ENCODE peak calls at places on chromosomes 11 and 22, in seven cellular contexts. One of them, this sample, is unnamed.
A peak's percentile ranks its signal among the peaks of the same experiment; 100 is the strongest.

GRCh38 chr22:39361495-39361894 is 11.7 kb downstream of the SYNGR1 start:
- DNase-seq in GM04504: no peak
- DNase-seq in cardiac fibroblast: no peak
- DNase-seq in B cell: peak; percentile 34
- DNase-seq in HEK293T: no peak
- DNase-seq in hippocampal formation: no peak
- DNase-seq in T-helper 1 cell: no peak
- DNase-seq in this sample: no peak

GRCh38 chr11:93487032-93487483 is 56.1 kb downstream of the SMCO4 start:
- DNase-seq in GM04504: no peak
- DNase-seq in cardiac fibroblast: no peak
- DNase-seq in B cell: no peak
- DNase-seq in HEK293T: peak; percentile 15
- DNase-seq in hippocampal formation: no peak
- DNase-seq in T-helper 1 cell: no peak
- DNase-seq in this sample: peak; percentile 61

GRCh38 chr11:2530855-2531200 is 86.0 kb downstream of the KCNQ1 start:
- DNase-seq in GM04504: no peak
- DNase-seq in cardiac fibroblast: no peak
- DNase-seq in B cell: no peak
- DNase-seq in HEK293T: no peak
- DNase-seq in hippocampal formation: no peak
- DNase-seq in T-helper 1 cell: no peak
- DNase-seq in this sample: peak; percentile 34

GRCh38 chr11:118897721-118898310 is 14.1 kb downstream of the CXCR5 start:
- DNase-seq in GM04504: no peak
- DNase-seq in cardiac fibroblast: no peak
- DNase-seq in B cell: peak; percentile 18
- DNase-seq in HEK293T: no peak
- DNase-seq in hippocampal formation: no peak
- DNase-seq in T-helper 1 cell: no peak
- DNase-seq in this sample: peak; percentile 32

GRCh38 chr11:10453261-10453660 is 1.8 kb upstream of the AMPD3 start:
- DNase-seq in GM04504: no peak
- DNase-seq in cardiac fibroblast: no peak
- DNase-seq in B cell: no peak
- DNase-seq in HEK293T: no peak
- DNase-seq in hippocampal formation: no peak
- DNase-seq in T-helper 1 cell: no peak
- DNase-seq in this sample: no peak

GRCh38 chr11:114397349-114397982 is 2.8 kb downstream of the C11orf71 start:
- DNase-seq in GM04504: no peak
- DNase-seq in cardiac fibroblast: peak; percentile 55
- DNase-seq in B cell: no peak
- DNase-seq in HEK293T: no peak
- DNase-seq in hippocampal formation: no peak
- DNase-seq in T-helper 1 cell: no peak
- DNase-seq in this sample: no peak

GRCh38 chr22:29713156-29713715 is 6.6 kb upstream of the CABP7 start:
- DNase-seq in GM04504: no peak
- DNase-seq in cardiac fibroblast: no peak
- DNase-seq in B cell: peak; percentile 30
- DNase-seq in HEK293T: no peak
- DNase-seq in hippocampal formation: no peak
- DNase-seq in T-helper 1 cell: no peak
- DNase-seq in this sample: no peak

GRCh38 chr11:130672911-130673310 is 224.5 kb downstream of the ADAMTS15 start:
- DNase-seq in GM04504: no peak
- DNase-seq in cardiac fibroblast: no peak
- DNase-seq in B cell: no peak
- DNase-seq in HEK293T: no peak
- DNase-seq in hippocampal formation: no peak
- DNase-seq in T-helper 1 cell: no peak
- DNase-seq in this sample: no peak

GRCh38 chr11:2567026-2567671 is 122.3 kb downstream of the KCNQ1 start:
- DNase-seq in GM04504: no peak
- DNase-seq in cardiac fibroblast: no peak
- DNase-seq in B cell: no peak
- DNase-seq in HEK293T: no peak
- DNase-seq in hippocampal formation: no peak
- DNase-seq in T-helper 1 cell: no peak
- DNase-seq in this sample: no peak

This sample was measured in adrenal gland.